ENCODE peak calls at places on chromosomes 13 and 19, in seven cellular contexts. E, V, R, S, B, H and M are unnamed samples.

GRCh38 chr13:44368062-44368591 is 5.5 kb upstream of the SERP2 start:
- DNase-seq in S (peak), E (no peak), V (no peak), R (no peak), B (no peak), H (no peak), M (no peak)

GRCh38 chr13:57666554-57666953 is 35.0 kb downstream of the PCDH17 start:
- DNase-seq in H (no peak), E (no peak), V (no peak), R (no peak), S (no peak), B (no peak), M (no peak)

GRCh38 chr13:93927431-93927830 is 552.1 kb downstream of the DCT start:
- DNase-seq in H (no peak), E (no peak), V (no peak), S (peak), R (no peak), B (no peak), M (no peak)

GRCh38 chr19:11091343-11092153 is 2.3 kb downstream of the LDLR start:
- DNase-seq in R (peak), B (peak), E (peak), H (peak), S (peak), V (peak), M (peak)

GRCh38 chr19:16026756-16027155 is 49.5 kb upstream of the TPM4 start:
- DNase-seq in V (no peak), R (peak), S (no peak), H (no peak), B (no peak), E (no peak), M (no peak)

GRCh38 chr13:95087746-95088305 is 213.4 kb downstream of the ABCC4 start:
- DNase-seq in E (no peak), R (no peak), B (no peak), S (peak), V (no peak), H (no peak), M (no peak)

GRCh38 chr13:63636231-63636993 is 2220.8 kb upstream of the PCDH20 start:
- DNase-seq in E (no peak), R (no peak), B (no peak), S (no peak), V (peak), H (no peak), M (no peak)

GRCh38 chr19:50932018-50932689 is 20.7 kb downstream of the KLK5 start:
- DNase-seq in V (no peak), R (no peak), B (no peak), S (no peak), H (no peak), E (no peak), M (no peak)

GRCh38 chr13:35046587-35046986 is 104.5 kb downstream of the NBEA start:
- DNase-seq in E (no peak), V (no peak), B (no peak), R (no peak), H (no peak), S (no peak), M (no peak)

GRCh38 chr19:56273563-56274117 is 1.1 kb downstream of the EDDM13 start:
- DNase-seq in E (no peak), S (peak), H (no peak), R (no peak), B (no peak), V (no peak), M (no peak)

GRCh38 chr13:32210081-32210480 is 105.1 kb downstream of the ZAR1L start:
- DNase-seq in V (no peak), B (no peak), H (no peak), E (no peak), S (no peak), R (no peak), M (no peak)

GRCh38 chr19:3146677-3147100 is 10.9 kb downstream of the GNA15 start:
- DNase-seq in S (no peak), B (no peak), V (peak), E (peak), H (peak), R (no peak), M (no peak)

GRCh38 chr13:75353786-75354193 is 128.2 kb downstream of the TBC1D4 start:
- DNase-seq in E (no peak), V (no peak), S (peak), H (no peak), B (no peak), R (no peak), M (no peak)

GRCh38 chr19:49553451-49554271 is 25.9 kb downstream of the RCN3 start:
- DNase-seq in S (peak), V (no peak), H (peak), R (no peak), E (peak), B (no peak), M (no peak)

GRCh38 chr19:38737921-38738731 is 6.1 kb downstream of the CAPN12 start:
- DNase-seq in E (no peak), R (no peak), B (no peak), V (peak), H (no peak), S (no peak), M (no peak)

GRCh38 chr13:38630780-38631179 is 56.1 kb upstream of the FREM2 start:
- DNase-seq in R (no peak), B (no peak), H (no peak), V (no peak), E (no peak), S (peak), M (no peak)

GRCh38 chr19:56504581-56504980 is 3.1 kb upstream of the ZNF471 start:
- DNase-seq in E (no peak), R (no peak), S (peak), H (no peak), B (no peak), V (no peak), M (no peak)

GRCh38 chr13:30453727-30454126 is 12.0 kb downstream of the HMGB1 start:
- DNase-seq in H (no peak), R (no peak), V (no peak), S (no peak), E (no peak), B (no peak), M (no peak)

GRCh38 chr19:46115396-46116109 is 8.9 kb downstream of the IGFL3 start:
- DNase-seq in B (peak), H (no peak), E (no peak), V (no peak), S (peak), R (peak), M (peak)

GRCh38 chr13:32139251-32139650 is 107.7 kb downstream of the FRY start:
- DNase-seq in S (no peak), V (no peak), E (no peak), R (no peak), H (no peak), B (no peak), M (no peak)

GRCh38 chr19:16586477-16586871 is 14.3 kb upstream of the SLC35E1 start:
- DNase-seq in S (no peak), V (no peak), E (no peak), H (no peak), B (no peak), R (no peak), M (no peak)

GRCh38 chr19:44696939-44697669 is 1.8 kb upstream of the CEACAM16 start:
- DNase-seq in S (no peak), V (peak), E (no peak), R (no peak), B (no peak), H (no peak), M (no peak)

GRCh38 chr13:46552888-46553520 is at the start of gene LRCH1:
- DNase-seq in E (peak), S (peak), V (peak), R (peak), B (peak), H (peak), M (peak)

GRCh38 chr13:111537115-111537728 is 216.8 kb downstream of the TEX29 start:
- DNase-seq in H (no peak), R (no peak), S (no peak), V (no peak), E (no peak), B (no peak), M (peak)

GRCh38 chr19:57320180-57321084 is at the start of gene ZNF543:
- DNase-seq in R (peak), B (peak), S (peak), E (peak), V (peak), H (peak), M (peak)

GRCh38 chr13:91716436-91717065 is 318.1 kb downstream of the GPC5 start:
- DNase-seq in E (no peak), R (no peak), H (no peak), B (no peak), V (no peak), S (no peak), M (no peak)

GRCh38 chr13:20769091-20769490 is 4.7 kb downstream of the EEF1AKMT1 start:
- DNase-seq in E (no peak), B (no peak), R (no peak), V (no peak), H (no peak), S (no peak), M (no peak)

GRCh38 chr19:16497042-16497441 is 848 bp downstream of the C19orf44 start:
- DNase-seq in R (no peak), S (no peak), B (no peak), H (no peak), V (no peak), E (no peak), M (no peak)

GRCh38 chr19:10237702-10238101 is 6.6 kb upstream of the S1PR2 start:
- DNase-seq in B (no peak), S (no peak), R (no peak), E (no peak), V (no peak), H (no peak), M (no peak)

GRCh38 chr19:18854982-18855381 is 23.2 kb downstream of the UPF1 start:
- DNase-seq in B (no peak), V (no peak), E (no peak), H (no peak), R (no peak), S (no peak), M (no peak)

GRCh38 chr19:18764591-18765051 is 26.5 kb downstream of the COMP start:
- DNase-seq in H (no peak), E (no peak), S (peak), B (no peak), R (no peak), V (no peak), M (no peak)

GRCh38 chr19:39390460-39390758 is 497 bp downstream of the PAF1 start:
- DNase-seq in V (no peak), B (no peak), S (no peak), R (no peak), E (peak), H (no peak), M (no peak)

GRCh38 chr19:38711726-38712153 is 32.5 kb downstream of the CAPN12 start:
- DNase-seq in R (no peak), S (peak), B (peak), H (no peak), V (no peak), E (no peak), M (peak)

GRCh38 chr19:31254611-31255010 is 94.6 kb downstream of the TSHZ3 start:
- DNase-seq in B (no peak), E (no peak), R (no peak), S (no peak), V (no peak), H (no peak), M (no peak)

GRCh38 chr19:57558525-57558924 is 1.1 kb downstream of the ZNF550 start:
- DNase-seq in S (peak), B (no peak), H (no peak), E (no peak), R (no peak), V (no peak), M (no peak)

GRCh38 chr19:44757735-44758505 is 9.4 kb downstream of the BCL3 start:
- DNase-seq in R (peak), V (peak), E (no peak), S (peak), H (no peak), B (peak), M (no peak)

GRCh38 chr13:34107814-34108213 is 289.9 kb downstream of the RFC3 start:
- DNase-seq in S (peak), E (no peak), R (no peak), V (no peak), H (no peak), B (no peak), M (no peak)

GRCh38 chr13:90445179-90445578 is 902.3 kb upstream of the MIR17HG start:
- DNase-seq in S (peak), V (peak), R (no peak), H (no peak), E (no peak), B (no peak), M (peak)

DNA sequence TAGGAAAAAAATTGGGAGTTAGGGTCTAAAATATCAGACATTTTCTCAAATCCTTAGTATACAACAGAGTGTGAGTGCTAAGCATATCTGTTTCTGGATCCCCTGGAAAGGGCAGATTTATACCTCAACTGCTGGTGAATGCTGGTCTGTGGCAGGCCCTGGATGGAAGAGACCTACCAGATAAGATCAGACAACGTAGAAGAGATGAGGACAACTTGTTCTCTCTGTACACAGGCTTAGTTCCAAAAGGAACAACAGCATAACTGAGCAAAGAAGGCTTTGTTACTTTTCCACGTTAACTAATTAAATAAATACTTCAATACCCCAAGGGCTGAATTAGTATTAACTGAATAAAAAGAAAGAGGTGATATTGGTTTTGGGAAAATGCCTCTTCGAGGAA is 1277.3 kb downstream of the SLITRK5 start:
- DNase-seq in E (no peak), S (no peak), B (no peak), R (no peak), H (no peak), V (no peak), M (no peak)
- H3K27ac ChIP-seq in E (no peak), S (no peak), B (no peak), R (no peak), H (no peak), V (no peak), M (no peak)

DNA sequence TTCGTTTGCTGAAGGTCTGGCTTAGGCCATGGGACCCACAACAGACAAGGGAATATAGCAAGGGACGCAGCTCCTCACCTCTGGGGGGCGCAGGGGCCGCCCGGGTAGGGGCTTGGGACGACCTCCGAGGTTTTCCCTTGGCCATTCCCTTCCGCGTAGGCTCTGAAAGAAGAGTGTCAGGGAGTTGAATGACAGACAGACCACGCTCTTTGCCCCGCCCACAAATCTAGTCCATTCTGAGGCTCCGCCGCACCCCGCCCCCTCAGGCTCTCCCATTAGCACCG is 11.4 kb upstream of the ZNF414 start:
- DNase-seq in H (no peak), V (no peak), S (no peak), E (no peak), R (no peak), B (no peak), M (no peak)
- H3K27ac ChIP-seq in H (no peak), V (peak), S (peak), E (no peak), R (peak), B (peak), M (peak)

GRCh38 chr13:98301721-98302120 is 124.7 kb upstream of the RNF113B start:
- DNase-seq in V (no peak), H (no peak), R (no peak), E (no peak), S (peak), B (no peak), M (peak)
- H3K27ac ChIP-seq in V (no peak), H (no peak), R (no peak), E (no peak), S (peak), B (peak), M (peak)

GRCh38 chr13:28413999-28414398 is 80.9 kb downstream of the FLT1 start:
- DNase-seq in B (no peak), V (no peak), R (no peak), E (no peak), S (no peak), H (no peak), M (no peak)
- H3K27ac ChIP-seq in B (peak), V (no peak), R (no peak), E (no peak), S (no peak), H (no peak), M (no peak)